ENCODE peak calls at places on chromosomes 7 and 10, in ten cellular contexts. One of them, this sample, is unnamed.

GRCh38 chr7:149422914-149423285 is 38.0 kb downstream of the ZNF777 start:
- DNase-seq in HCT116: no peak
- DNase-seq in stomach: peak
- DNase-seq in cardiac muscle cell: no peak
- DNase-seq in fibroblast of lung: no peak
- DNase-seq in astrocyte of the spinal cord: no peak
- DNase-seq in bronchial epithelial cell: no peak
- DNase-seq in cardiac fibroblast: no peak
- DNase-seq in GM12864: no peak
- DNase-seq in left ventricle myocardium inferior: peak
- DNase-seq in this sample: no peak

GRCh38 chr10:131817866-131818509 is 82.8 kb upstream of the PPP2R2D start:
- DNase-seq in HCT116: no peak
- DNase-seq in stomach: no peak
- DNase-seq in cardiac muscle cell: no peak
- DNase-seq in fibroblast of lung: no peak
- DNase-seq in astrocyte of the spinal cord: no peak
- DNase-seq in bronchial epithelial cell: no peak
- DNase-seq in cardiac fibroblast: no peak
- DNase-seq in GM12864: no peak
- DNase-seq in left ventricle myocardium inferior: no peak
- DNase-seq in this sample: no peak

GRCh38 chr10:71290806-71291205 is 28.3 kb upstream of the SLC29A3 start:
- DNase-seq in HCT116: no peak
- DNase-seq in stomach: no peak
- DNase-seq in cardiac muscle cell: no peak
- DNase-seq in fibroblast of lung: peak
- DNase-seq in astrocyte of the spinal cord: no peak
- DNase-seq in bronchial epithelial cell: no peak
- DNase-seq in cardiac fibroblast: no peak
- DNase-seq in GM12864: no peak
- DNase-seq in left ventricle myocardium inferior: no peak
- DNase-seq in this sample: no peak

GRCh38 chr7:123011766-123012369 is 16.4 kb upstream of the TAS2R16 start:
- DNase-seq in HCT116: no peak
- DNase-seq in stomach: no peak
- DNase-seq in cardiac muscle cell: no peak
- DNase-seq in fibroblast of lung: no peak
- DNase-seq in astrocyte of the spinal cord: no peak
- DNase-seq in bronchial epithelial cell: no peak
- DNase-seq in cardiac fibroblast: peak
- DNase-seq in GM12864: no peak
- DNase-seq in left ventricle myocardium inferior: no peak
- DNase-seq in this sample: no peak

GRCh38 chr7:93194368-93194767 is 31.9 kb downstream of the HEPACAM2 start:
- DNase-seq in HCT116: no peak
- DNase-seq in stomach: no peak
- DNase-seq in cardiac muscle cell: no peak
- DNase-seq in fibroblast of lung: peak
- DNase-seq in astrocyte of the spinal cord: peak
- DNase-seq in bronchial epithelial cell: peak
- DNase-seq in cardiac fibroblast: peak
- DNase-seq in GM12864: no peak
- DNase-seq in left ventricle myocardium inferior: no peak
- DNase-seq in this sample: no peak

GRCh38 chr7:94348142-94348541 is 46.6 kb upstream of the COL1A2 start:
- DNase-seq in HCT116: no peak
- DNase-seq in stomach: no peak
- DNase-seq in cardiac muscle cell: no peak
- DNase-seq in fibroblast of lung: peak
- DNase-seq in astrocyte of the spinal cord: peak
- DNase-seq in bronchial epithelial cell: no peak
- DNase-seq in cardiac fibroblast: peak
- DNase-seq in GM12864: no peak
- DNase-seq in left ventricle myocardium inferior: no peak
- DNase-seq in this sample: no peak

GRCh38 chr7:127585044-127585953 is at the start of gene GCC1:
- DNase-seq in HCT116: peak
- DNase-seq in stomach: peak
- DNase-seq in cardiac muscle cell: peak
- DNase-seq in fibroblast of lung: peak
- DNase-seq in astrocyte of the spinal cord: peak
- DNase-seq in bronchial epithelial cell: peak
- DNase-seq in cardiac fibroblast: peak
- DNase-seq in GM12864: peak
- DNase-seq in left ventricle myocardium inferior: peak
- DNase-seq in this sample: peak

GRCh38 chr7:141563956-141564623 is 12.9 kb downstream of the AGK start:
- DNase-seq in HCT116: no peak
- DNase-seq in stomach: no peak
- DNase-seq in cardiac muscle cell: no peak
- DNase-seq in fibroblast of lung: no peak
- DNase-seq in astrocyte of the spinal cord: no peak
- DNase-seq in bronchial epithelial cell: no peak
- DNase-seq in cardiac fibroblast: no peak
- DNase-seq in GM12864: peak
- DNase-seq in left ventricle myocardium inferior: no peak
- DNase-seq in this sample: no peak

GRCh38 chr7:43105521-43106120 is 6.8 kb upstream of the HECW1 start:
- DNase-seq in HCT116: no peak
- DNase-seq in stomach: no peak
- DNase-seq in cardiac muscle cell: no peak
- DNase-seq in fibroblast of lung: peak
- DNase-seq in astrocyte of the spinal cord: peak
- DNase-seq in bronchial epithelial cell: no peak
- DNase-seq in cardiac fibroblast: peak
- DNase-seq in GM12864: no peak
- DNase-seq in left ventricle myocardium inferior: no peak
- DNase-seq in this sample: no peak

GRCh38 chr7:146926833-146927232 is 810.2 kb downstream of the CNTNAP2 start:
- DNase-seq in HCT116: no peak
- DNase-seq in stomach: no peak
- DNase-seq in cardiac muscle cell: no peak
- DNase-seq in fibroblast of lung: no peak
- DNase-seq in astrocyte of the spinal cord: no peak
- DNase-seq in bronchial epithelial cell: no peak
- DNase-seq in cardiac fibroblast: no peak
- DNase-seq in GM12864: no peak
- DNase-seq in left ventricle myocardium inferior: no peak
- DNase-seq in this sample: no peak

GRCh38 chr10:526651-527312 is 162.7 kb downstream of the DIP2C start:
- DNase-seq in HCT116: no peak
- DNase-seq in stomach: no peak
- DNase-seq in cardiac muscle cell: no peak
- DNase-seq in fibroblast of lung: no peak
- DNase-seq in astrocyte of the spinal cord: no peak
- DNase-seq in bronchial epithelial cell: no peak
- DNase-seq in cardiac fibroblast: no peak
- DNase-seq in GM12864: no peak
- DNase-seq in left ventricle myocardium inferior: no peak
- DNase-seq in this sample: no peak

GRCh38 chr7:107387077-107387476 is 82.8 kb upstream of the GPR22 start:
- DNase-seq in HCT116: no peak
- DNase-seq in stomach: no peak
- DNase-seq in cardiac muscle cell: peak
- DNase-seq in fibroblast of lung: peak
- DNase-seq in astrocyte of the spinal cord: peak
- DNase-seq in bronchial epithelial cell: no peak
- DNase-seq in cardiac fibroblast: peak
- DNase-seq in GM12864: no peak
- DNase-seq in left ventricle myocardium inferior: peak
- DNase-seq in this sample: peak

GRCh38 chr7:112052507-112052906 is 153.7 kb downstream of the DOCK4 start:
- DNase-seq in HCT116: no peak
- DNase-seq in stomach: no peak
- DNase-seq in cardiac muscle cell: no peak
- DNase-seq in fibroblast of lung: no peak
- DNase-seq in astrocyte of the spinal cord: no peak
- DNase-seq in bronchial epithelial cell: no peak
- DNase-seq in cardiac fibroblast: no peak
- DNase-seq in GM12864: no peak
- DNase-seq in left ventricle myocardium inferior: no peak
- DNase-seq in this sample: no peak

GRCh38 chr7:80057503-80057902 is 77.1 kb upstream of the GNAI1 start:
- DNase-seq in HCT116: no peak
- DNase-seq in stomach: no peak
- DNase-seq in cardiac muscle cell: no peak
- DNase-seq in fibroblast of lung: no peak
- DNase-seq in astrocyte of the spinal cord: no peak
- DNase-seq in bronchial epithelial cell: no peak
- DNase-seq in cardiac fibroblast: no peak
- DNase-seq in GM12864: no peak
- DNase-seq in left ventricle myocardium inferior: no peak
- DNase-seq in this sample: no peak

GRCh38 chr10:80530251-80530650 is 7.5 kb upstream of the SH2D4B start:
- DNase-seq in HCT116: peak
- DNase-seq in stomach: no peak
- DNase-seq in cardiac muscle cell: no peak
- DNase-seq in fibroblast of lung: peak
- DNase-seq in astrocyte of the spinal cord: no peak
- DNase-seq in bronchial epithelial cell: peak
- DNase-seq in cardiac fibroblast: peak
- DNase-seq in GM12864: no peak
- DNase-seq in left ventricle myocardium inferior: no peak
- DNase-seq in this sample: no peak

GRCh38 chr7:923108-924041 is 31.1 kb downstream of the ADAP1 start:
- DNase-seq in HCT116: no peak
- DNase-seq in stomach: peak
- DNase-seq in cardiac muscle cell: peak
- DNase-seq in fibroblast of lung: peak
- DNase-seq in astrocyte of the spinal cord: peak
- DNase-seq in bronchial epithelial cell: no peak
- DNase-seq in cardiac fibroblast: no peak
- DNase-seq in GM12864: peak
- DNase-seq in left ventricle myocardium inferior: peak
- DNase-seq in this sample: peak

GRCh38 chr7:105196473-105196872 is 182.5 kb downstream of the KMT2E start:
- DNase-seq in HCT116: no peak
- DNase-seq in stomach: no peak
- DNase-seq in cardiac muscle cell: no peak
- DNase-seq in fibroblast of lung: peak
- DNase-seq in astrocyte of the spinal cord: peak
- DNase-seq in bronchial epithelial cell: no peak
- DNase-seq in cardiac fibroblast: peak
- DNase-seq in GM12864: no peak
- DNase-seq in left ventricle myocardium inferior: no peak
- DNase-seq in this sample: no peak

GRCh38 chr10:17025444-17026295 is 103.9 kb downstream of the CUBN start:
- DNase-seq in HCT116: peak
- DNase-seq in stomach: no peak
- DNase-seq in cardiac muscle cell: no peak
- DNase-seq in fibroblast of lung: peak
- DNase-seq in astrocyte of the spinal cord: peak
- DNase-seq in bronchial epithelial cell: peak
- DNase-seq in cardiac fibroblast: peak
- DNase-seq in GM12864: no peak
- DNase-seq in left ventricle myocardium inferior: no peak
- DNase-seq in this sample: no peak

GRCh38 chr7:30459591-30460245 is 18.9 kb downstream of the NOD1 start:
- DNase-seq in HCT116: no peak
- DNase-seq in stomach: no peak
- DNase-seq in cardiac muscle cell: no peak
- DNase-seq in fibroblast of lung: peak
- DNase-seq in astrocyte of the spinal cord: peak
- DNase-seq in bronchial epithelial cell: no peak
- DNase-seq in cardiac fibroblast: peak
- DNase-seq in GM12864: no peak
- DNase-seq in left ventricle myocardium inferior: no peak
- DNase-seq in this sample: peak

GRCh38 chr10:8174762-8175161 is 120.3 kb downstream of the GATA3 start:
- DNase-seq in HCT116: no peak
- DNase-seq in stomach: no peak
- DNase-seq in cardiac muscle cell: peak
- DNase-seq in fibroblast of lung: no peak
- DNase-seq in astrocyte of the spinal cord: no peak
- DNase-seq in bronchial epithelial cell: no peak
- DNase-seq in cardiac fibroblast: no peak
- DNase-seq in GM12864: no peak
- DNase-seq in left ventricle myocardium inferior: no peak
- DNase-seq in this sample: peak

GRCh38 chr7:104541897-104542296 is 213.5 kb downstream of the LHFPL3 start:
- DNase-seq in HCT116: no peak
- DNase-seq in stomach: no peak
- DNase-seq in cardiac muscle cell: no peak
- DNase-seq in fibroblast of lung: no peak
- DNase-seq in astrocyte of the spinal cord: no peak
- DNase-seq in bronchial epithelial cell: no peak
- DNase-seq in cardiac fibroblast: no peak
- DNase-seq in GM12864: no peak
- DNase-seq in left ventricle myocardium inferior: no peak
- DNase-seq in this sample: no peak

GRCh38 chr10:99845837-99846382 is 63.5 kb downstream of the ABCC2 start:
- DNase-seq in HCT116: peak
- DNase-seq in stomach: peak
- DNase-seq in cardiac muscle cell: peak
- DNase-seq in fibroblast of lung: peak
- DNase-seq in astrocyte of the spinal cord: peak
- DNase-seq in bronchial epithelial cell: peak
- DNase-seq in cardiac fibroblast: peak
- DNase-seq in GM12864: peak
- DNase-seq in left ventricle myocardium inferior: peak
- DNase-seq in this sample: peak
- H3K4me3 ChIP-seq in HCT116: no peak
- H3K4me3 ChIP-seq in stomach: peak
- H3K4me3 ChIP-seq in cardiac muscle cell: no peak
- H3K4me3 ChIP-seq in fibroblast of lung: peak
- H3K4me3 ChIP-seq in astrocyte of the spinal cord: peak
- H3K4me3 ChIP-seq in bronchial epithelial cell: no peak
- H3K4me3 ChIP-seq in cardiac fibroblast: peak
- H3K4me3 ChIP-seq in GM12864: peak
- H3K4me3 ChIP-seq in left ventricle myocardium inferior: peak
- H3K4me3 ChIP-seq in this sample: peak

GRCh38 chr10:27504007-27504890 is at the start of gene RAB18:
- DNase-seq in HCT116: peak
- DNase-seq in stomach: peak
- DNase-seq in cardiac muscle cell: peak
- DNase-seq in fibroblast of lung: peak
- DNase-seq in astrocyte of the spinal cord: peak
- DNase-seq in bronchial epithelial cell: peak
- DNase-seq in cardiac fibroblast: peak
- DNase-seq in GM12864: peak
- DNase-seq in left ventricle myocardium inferior: peak
- DNase-seq in this sample: peak
- TF ChIP-seq CTCF in HCT116: no peak
- TF ChIP-seq CTCF in stomach: no peak
- TF ChIP-seq CTCF in cardiac muscle cell: peak
- TF ChIP-seq CTCF in fibroblast of lung: no peak
- TF ChIP-seq CTCF in astrocyte of the spinal cord: no peak
- TF ChIP-seq CTCF in bronchial epithelial cell: peak
- TF ChIP-seq CTCF in cardiac fibroblast: peak
- TF ChIP-seq CTCF in GM12864: no peak
- TF ChIP-seq CTCF in left ventricle myocardium inferior: peak
- TF ChIP-seq CTCF in this sample: no peak

GRCh38 chr7:5633161-5634106 is 148.0 kb downstream of the RNF216 start:
- DNase-seq in HCT116: no peak
- DNase-seq in stomach: no peak
- DNase-seq in cardiac muscle cell: no peak
- DNase-seq in fibroblast of lung: no peak
- DNase-seq in astrocyte of the spinal cord: peak
- DNase-seq in bronchial epithelial cell: no peak
- DNase-seq in cardiac fibroblast: no peak
- DNase-seq in GM12864: no peak
- DNase-seq in left ventricle myocardium inferior: no peak
- DNase-seq in this sample: no peak
- H3K4me3 ChIP-seq in HCT116: no peak
- H3K4me3 ChIP-seq in stomach: peak
- H3K4me3 ChIP-seq in cardiac muscle cell: no peak
- H3K4me3 ChIP-seq in fibroblast of lung: no peak
- H3K4me3 ChIP-seq in astrocyte of the spinal cord: no peak
- H3K4me3 ChIP-seq in bronchial epithelial cell: no peak
- H3K4me3 ChIP-seq in cardiac fibroblast: no peak
- H3K4me3 ChIP-seq in GM12864: no peak
- H3K4me3 ChIP-seq in left ventricle myocardium inferior: peak
- H3K4me3 ChIP-seq in this sample: peak

GRCh38 chr10:114550756-114551290 is 107.3 kb downstream of the ABLIM1 start:
- DNase-seq in HCT116: peak
- DNase-seq in stomach: no peak
- DNase-seq in cardiac muscle cell: peak
- DNase-seq in fibroblast of lung: peak
- DNase-seq in astrocyte of the spinal cord: peak
- DNase-seq in bronchial epithelial cell: peak
- DNase-seq in cardiac fibroblast: peak
- DNase-seq in GM12864: no peak
- DNase-seq in left ventricle myocardium inferior: no peak
- DNase-seq in this sample: no peak
- TF ChIP-seq CTCF in HCT116: peak
- TF ChIP-seq CTCF in stomach: no peak
- TF ChIP-seq CTCF in cardiac muscle cell: peak
- TF ChIP-seq CTCF in fibroblast of lung: no peak
- TF ChIP-seq CTCF in astrocyte of the spinal cord: peak
- TF ChIP-seq CTCF in bronchial epithelial cell: no peak
- TF ChIP-seq CTCF in cardiac fibroblast: peak
- TF ChIP-seq CTCF in GM12864: no peak
- TF ChIP-seq CTCF in left ventricle myocardium inferior: peak
- TF ChIP-seq CTCF in this sample: peak

This sample was measured in BE2C.